ENCODE peak calls at places on chromosomes 2 and 18, in eight cellular contexts. X is CD8-positive, alpha-beta T cell; J is adrenal gland; Z is endothelial cell; U is GM10248; Q is progenitor cell of endocrine pancreas; L is glutamatergic neuron; F is ovary. W is an unnamed sample.

GRCh38 chr2:28635251-28635650 is 116.4 kb upstream of the PPP1CB start:
- DNase-seq in L (no peak), F (peak), U (no peak), Z (no peak), X (no peak), Q (no peak), J (no peak), W (no peak)

GRCh38 chr2:97267411-97268074 is 154.6 kb downstream of the ANKRD36 start:
- DNase-seq in X (peak), Z (no peak), F (peak), L (peak), J (peak), U (peak), Q (no peak), W (peak)

GRCh38 chr18:55206941-55207340 is 247.7 kb upstream of the CCDC68 start:
- DNase-seq in Z (no peak), J (no peak), F (no peak), X (no peak), U (no peak), L (no peak), Q (no peak), W (no peak)

GRCh38 chr2:129504646-129505045 is 474.8 kb upstream of the RAB6C start:
- DNase-seq in X (no peak), L (no peak), Z (no peak), Q (no peak), F (no peak), U (no peak), J (no peak), W (no peak)

GRCh38 chr2:207091175-207091574 is 74.6 kb downstream of the KLF7 start:
- DNase-seq in U (no peak), Q (no peak), F (no peak), Z (no peak), X (no peak), J (no peak), L (no peak), W (no peak)

GRCh38 chr2:170485254-170485653 is 229.9 kb upstream of the SP5 start:
- DNase-seq in X (no peak), F (no peak), J (no peak), Z (no peak), U (no peak), Q (no peak), L (no peak), W (no peak)

GRCh38 chr18:42192251-42193248 is 237.5 kb downstream of the PIK3C3 start:
- DNase-seq in L (no peak), J (no peak), Z (no peak), Q (no peak), U (no peak), X (no peak), F (no peak), W (no peak)

GRCh38 chr2:42922790-42923631 is 130.6 kb upstream of the HAAO start:
- DNase-seq in F (no peak), X (no peak), L (no peak), Q (no peak), Z (no peak), U (no peak), J (no peak), W (no peak)

GRCh38 chr18:69143084-69143483 is 257.6 kb upstream of the DOK6 start:
- DNase-seq in J (no peak), F (no peak), Z (no peak), X (no peak), Q (no peak), U (no peak), L (no peak), W (no peak)

GRCh38 chr2:496729-497128 is 180.5 kb downstream of the TMEM18 start:
- DNase-seq in J (no peak), Q (no peak), U (no peak), L (no peak), X (no peak), F (no peak), Z (no peak), W (no peak)

GRCh38 chr2:225895126-225895525 is 495.6 kb downstream of the NYAP2 start:
- DNase-seq in Q (no peak), L (no peak), Z (no peak), F (no peak), X (no peak), U (no peak), J (no peak), W (no peak)

GRCh38 chr2:155310589-155310988 is 612.1 kb downstream of the KCNJ3 start:
- DNase-seq in X (no peak), Q (no peak), U (no peak), J (no peak), Z (no peak), F (no peak), L (no peak), W (no peak)
- TF ChIP-seq CTCF in X (no peak), Q (peak), U (peak), J (peak), Z (peak), F (no peak), L (peak), W (peak)

DNA sequence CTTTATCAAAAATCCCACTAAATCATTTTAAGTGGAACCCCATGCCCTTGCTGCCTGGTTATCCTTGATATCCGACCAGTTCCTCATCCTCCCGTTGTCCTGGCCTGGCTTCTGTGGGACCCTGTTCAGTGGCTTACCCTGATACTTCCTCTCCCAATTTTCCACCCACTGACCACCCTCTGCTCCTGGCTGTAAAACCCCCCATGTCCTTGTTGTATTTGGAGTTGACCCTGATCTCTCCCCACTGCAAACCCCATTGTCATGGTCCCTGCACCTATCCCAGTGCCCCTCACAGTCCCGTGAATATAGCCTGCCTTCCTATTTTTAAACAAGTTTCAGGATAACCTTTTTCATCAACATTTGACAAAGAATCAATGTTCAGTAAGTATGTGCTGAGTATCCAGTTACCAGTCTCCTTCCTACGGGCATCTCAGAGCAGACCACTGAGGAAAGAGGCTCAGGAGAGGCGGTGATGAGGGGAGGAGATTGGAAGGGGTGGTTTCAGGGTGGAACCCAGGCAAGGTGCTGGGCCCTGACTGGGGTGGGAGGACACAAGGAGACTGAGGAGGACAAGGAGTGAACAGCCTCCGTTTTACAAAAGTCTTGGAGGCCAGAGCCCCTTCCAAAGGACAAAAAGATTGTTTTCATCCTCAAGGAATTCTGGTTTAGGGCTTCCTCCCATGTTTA is 131.8 kb downstream of the PXDN start:
- DNase-seq in Q (no peak), L (no peak), Z (no peak), J (no peak), X (no peak), F (no peak), U (no peak), W (no peak)
- TF ChIP-seq CTCF in Q (no peak), L (no peak), Z (no peak), J (no peak), X (no peak), F (no peak), U (no peak), W (no peak)

DNA sequence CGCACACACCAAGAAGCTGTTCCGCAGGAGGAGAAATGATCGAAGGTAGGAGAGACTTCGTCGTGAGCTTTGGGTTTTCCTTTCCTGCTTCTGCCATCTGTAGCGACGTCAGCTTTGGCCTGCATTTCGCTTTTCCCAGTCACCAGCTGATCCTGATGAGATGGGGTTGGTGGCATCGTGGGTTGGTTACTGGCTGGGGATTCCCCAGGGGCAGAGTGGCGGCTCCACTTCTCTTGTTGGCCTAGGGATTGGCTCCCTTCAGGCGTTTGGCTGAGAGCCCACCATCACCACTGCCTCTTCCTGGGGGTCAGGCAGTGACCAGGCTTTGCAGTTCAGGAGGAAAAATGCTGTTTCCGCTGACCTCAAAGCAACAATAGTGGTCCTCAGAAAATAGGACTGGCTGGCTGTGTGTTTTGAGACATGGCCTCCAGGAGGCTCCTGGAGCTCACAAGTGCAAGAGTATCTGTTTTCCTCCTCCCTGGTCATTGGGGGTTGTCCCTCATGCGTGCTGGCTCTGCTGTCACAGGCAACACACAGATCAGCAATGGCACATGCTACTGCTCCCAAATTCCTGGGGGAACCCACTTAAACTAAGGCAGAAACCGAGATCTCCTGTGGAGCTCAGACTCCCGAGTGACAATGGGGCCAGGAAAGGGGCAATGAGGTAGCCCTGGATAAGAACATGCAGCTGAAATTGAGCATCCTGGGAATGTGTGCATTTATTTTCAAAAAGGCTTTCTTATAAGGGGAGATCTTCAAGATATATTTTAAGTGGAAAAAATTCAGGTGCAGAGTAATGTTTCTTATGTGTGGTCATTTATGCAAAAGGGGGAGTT is 173.0 kb downstream of the CTIF start:
- DNase-seq in F (no peak), J (no peak), Q (peak), L (no peak), Z (peak), X (no peak), U (peak), W (no peak)
- TF ChIP-seq CTCF in F (no peak), J (peak), Q (peak), L (no peak), Z (no peak), X (no peak), U (peak), W (peak)

DNA sequence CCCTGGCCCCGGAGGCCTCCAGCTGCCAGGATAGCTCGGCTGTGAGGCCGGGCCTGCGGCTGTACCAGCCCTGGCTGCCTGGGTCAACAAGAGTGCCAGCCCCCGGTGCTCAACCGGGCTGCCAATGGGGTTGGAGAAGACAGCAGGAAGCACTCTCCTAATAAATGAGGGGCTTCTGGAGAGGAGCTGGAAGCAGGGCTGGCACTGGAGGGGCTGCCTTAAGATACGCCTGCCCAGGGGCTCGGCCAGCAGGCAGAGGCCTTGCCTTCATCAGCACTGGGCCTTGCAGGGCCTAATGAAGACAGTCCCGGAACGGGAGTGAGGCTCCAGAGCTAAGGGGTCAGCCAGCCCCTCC is 73.6 kb downstream of the TEX51 start:
- DNase-seq in L (no peak), J (no peak), U (no peak), Z (no peak), Q (no peak), X (no peak), F (no peak), W (no peak)
- TF ChIP-seq CTCF in L (peak), J (peak), U (no peak), Z (peak), Q (peak), X (no peak), F (no peak), W (no peak)

GRCh38 chr18:23072079-23072478 is 63.2 kb upstream of the CABLES1 start:
- DNase-seq in L (no peak), Z (no peak), F (no peak), Q (no peak), J (no peak), U (no peak), X (no peak), W (no peak)

GRCh38 chr18:23073996-23074606 is 61.2 kb upstream of the CABLES1 start:
- DNase-seq in L (no peak), J (no peak), Z (no peak), U (no peak), X (no peak), F (no peak), Q (no peak), W (no peak)

GRCh38 chr18:23077493-23078256 is 57.6 kb upstream of the CABLES1 start:
- DNase-seq in Q (no peak), L (no peak), Z (no peak), F (no peak), U (no peak), J (no peak), X (no peak), W (no peak)
- TF ChIP-seq CTCF in Q (peak), L (no peak), Z (no peak), F (no peak), U (no peak), J (no peak), X (no peak), W (no peak)

W was measured in type B pancreatic cell.